ENCODE peak calls at places on chromosomes 7 and 10, in five cellular contexts. One of them, this sample, is unnamed.

GRCh38 chr10:34494012-34494411 is 321.1 kb downstream of the PARD3 start:
- DNase-seq in esophagus squamous epithelium: no peak
- DNase-seq in adrenal gland: no peak
- DNase-seq in uterus: no peak
- DNase-seq in transverse colon: no peak
- DNase-seq in this sample: no peak

GRCh38 chr7:146709628-146710027 is 593.0 kb downstream of the CNTNAP2 start:
- DNase-seq in esophagus squamous epithelium: no peak
- DNase-seq in adrenal gland: no peak
- DNase-seq in uterus: no peak
- DNase-seq in transverse colon: no peak
- DNase-seq in this sample: no peak

GRCh38 chr10:79243211-79244067 is 103.8 kb upstream of the PPIF start:
- DNase-seq in esophagus squamous epithelium: no peak
- DNase-seq in adrenal gland: peak; percentile 53
- DNase-seq in uterus: no peak
- DNase-seq in transverse colon: peak; percentile 63
- DNase-seq in this sample: no peak

GRCh38 chr7:135685306-135686084 is 23.2 kb downstream of the STMP1 start:
- DNase-seq in esophagus squamous epithelium: no peak
- DNase-seq in adrenal gland: no peak
- DNase-seq in uterus: no peak
- DNase-seq in transverse colon: no peak
- DNase-seq in this sample: no peak

GRCh38 chr7:36071605-36072004 is 81.4 kb upstream of the EEPD1 start:
- DNase-seq in esophagus squamous epithelium: no peak
- DNase-seq in adrenal gland: no peak
- DNase-seq in uterus: no peak
- DNase-seq in transverse colon: no peak
- DNase-seq in this sample: no peak

GRCh38 chr10:11284291-11285085 is 266.8 kb downstream of the CELF2 start:
- DNase-seq in esophagus squamous epithelium: no peak
- DNase-seq in adrenal gland: no peak
- DNase-seq in uterus: no peak
- DNase-seq in transverse colon: no peak
- DNase-seq in this sample: peak; percentile 76

GRCh38 chr10:31322647-31323046 is 3.6 kb downstream of the ZEB1 start:
- DNase-seq in esophagus squamous epithelium: no peak
- DNase-seq in adrenal gland: no peak
- DNase-seq in uterus: no peak
- DNase-seq in transverse colon: no peak
- DNase-seq in this sample: no peak

GRCh38 chr10:126066491-126066890 is 170.1 kb downstream of the FANK1 start:
- DNase-seq in esophagus squamous epithelium: no peak
- DNase-seq in adrenal gland: no peak
- DNase-seq in uterus: no peak
- DNase-seq in transverse colon: no peak
- DNase-seq in this sample: no peak

GRCh38 chr7:104499975-104500374 is 171.6 kb downstream of the LHFPL3 start:
- DNase-seq in esophagus squamous epithelium: no peak
- DNase-seq in adrenal gland: no peak
- DNase-seq in uterus: no peak
- DNase-seq in transverse colon: no peak
- DNase-seq in this sample: no peak

GRCh38 chr7:20896996-20897395 is 110.3 kb upstream of the SP8 start:
- DNase-seq in esophagus squamous epithelium: no peak
- DNase-seq in adrenal gland: no peak
- DNase-seq in uterus: no peak
- DNase-seq in transverse colon: no peak
- DNase-seq in this sample: no peak

GRCh38 chr10:5404188-5405041 is at the start of gene TUBAL3:
- DNase-seq in esophagus squamous epithelium: no peak
- DNase-seq in adrenal gland: no peak
- DNase-seq in uterus: no peak
- DNase-seq in transverse colon: peak; percentile 63
- DNase-seq in this sample: no peak

GRCh38 chr7:136555933-136556332 is 312.5 kb upstream of the CHRM2 start:
- DNase-seq in esophagus squamous epithelium: no peak
- DNase-seq in adrenal gland: no peak
- DNase-seq in uterus: no peak
- DNase-seq in transverse colon: no peak
- DNase-seq in this sample: no peak

GRCh38 chr10:95260397-95260881 is 30.4 kb downstream of the PDLIM1 start:
- DNase-seq in esophagus squamous epithelium: no peak
- DNase-seq in adrenal gland: no peak
- DNase-seq in uterus: no peak
- DNase-seq in transverse colon: no peak
- DNase-seq in this sample: no peak

GRCh38 chr10:124298891-124299290 is 119.8 kb downstream of the OAT start:
- DNase-seq in esophagus squamous epithelium: no peak
- DNase-seq in adrenal gland: no peak
- DNase-seq in uterus: no peak
- DNase-seq in transverse colon: no peak
- DNase-seq in this sample: peak; percentile 74

GRCh38 chr10:76303682-76304316 is 872.4 kb downstream of the LRMDA start:
- DNase-seq in esophagus squamous epithelium: no peak
- DNase-seq in adrenal gland: peak; percentile 38
- DNase-seq in uterus: peak; percentile 82
- DNase-seq in transverse colon: peak; percentile 63
- DNase-seq in this sample: peak; percentile 57

GRCh38 chr7:16564909-16565426 is 38.3 kb downstream of the LRRC72 start:
- DNase-seq in esophagus squamous epithelium: no peak
- DNase-seq in adrenal gland: no peak
- DNase-seq in uterus: no peak
- DNase-seq in transverse colon: no peak
- DNase-seq in this sample: no peak

GRCh38 chr10:63628526-63629362 is 107.5 kb downstream of the REEP3 start:
- DNase-seq in esophagus squamous epithelium: no peak
- DNase-seq in adrenal gland: peak; percentile 63
- DNase-seq in uterus: peak; percentile 70
- DNase-seq in transverse colon: peak; percentile 68
- DNase-seq in this sample: peak; percentile 65
- TF ChIP-seq POLR2A in esophagus squamous epithelium: no peak
- TF ChIP-seq POLR2A in adrenal gland: peak; percentile 13
- TF ChIP-seq POLR2A in uterus: no peak
- TF ChIP-seq POLR2A in transverse colon: no peak
- TF ChIP-seq POLR2A in this sample: no peak

GRCh38 chr7:87342231-87342630 is 3.2 kb upstream of the CROT start:
- DNase-seq in esophagus squamous epithelium: no peak
- DNase-seq in adrenal gland: no peak
- DNase-seq in uterus: no peak
- DNase-seq in transverse colon: no peak
- DNase-seq in this sample: no peak

GRCh38 chr7:87345962-87346371 is 503 bp downstream of the CROT start:
- DNase-seq in esophagus squamous epithelium: no peak
- DNase-seq in adrenal gland: no peak
- DNase-seq in uterus: no peak
- DNase-seq in transverse colon: no peak
- DNase-seq in this sample: no peak

GRCh38 chr7:87345166-87345927 is at the start of gene CROT:
- DNase-seq in esophagus squamous epithelium: peak; percentile 78
- DNase-seq in adrenal gland: peak; percentile 96
- DNase-seq in uterus: peak; percentile 95
- DNase-seq in transverse colon: peak; percentile 98
- DNase-seq in this sample: peak; percentile 96

GRCh38 chr7:87347207-87347606 is 1.7 kb downstream of the CROT start:
- DNase-seq in esophagus squamous epithelium: no peak
- DNase-seq in adrenal gland: no peak
- DNase-seq in uterus: no peak
- DNase-seq in transverse colon: no peak
- DNase-seq in this sample: no peak

DNA sequence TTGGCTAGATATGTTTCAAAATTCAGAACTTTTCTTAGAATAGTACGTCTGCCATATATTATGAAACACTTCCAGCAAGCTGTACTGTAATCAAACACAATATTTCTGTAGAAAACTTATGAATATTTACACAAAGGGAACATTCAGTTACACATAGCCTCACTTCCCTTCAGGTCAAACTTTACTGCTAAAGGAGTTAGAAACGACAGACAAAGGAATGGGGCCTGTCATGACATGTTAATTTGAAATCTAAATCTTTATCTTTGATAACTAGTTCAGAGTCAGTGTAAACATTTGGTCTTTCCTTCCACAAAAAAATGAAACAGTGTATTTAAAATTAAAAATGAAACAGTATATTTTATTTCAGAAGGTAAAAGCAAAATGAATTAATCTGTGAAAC is 1.0 kb upstream of the CROT start:
- DNase-seq in esophagus squamous epithelium: no peak
- DNase-seq in adrenal gland: no peak
- DNase-seq in uterus: no peak
- DNase-seq in transverse colon: no peak
- DNase-seq in this sample: no peak
- H3K4me3 ChIP-seq in esophagus squamous epithelium: peak overlapping the region; percentile 45
- H3K4me3 ChIP-seq in adrenal gland: no peak overlapping the region
- H3K4me3 ChIP-seq in uterus: peak overlapping the region; percentile 60
- H3K4me3 ChIP-seq in transverse colon: peak overlapping the region; percentile 64
- H3K4me3 ChIP-seq in this sample: no peak overlapping the region

GRCh38 chr7:111872837-111873646 is 310.8 kb upstream of the IMMP2L start:
- DNase-seq in esophagus squamous epithelium: no peak
- DNase-seq in adrenal gland: no peak
- DNase-seq in uterus: no peak
- DNase-seq in transverse colon: no peak
- DNase-seq in this sample: no peak
- TF ChIP-seq CTCF in esophagus squamous epithelium: no peak
- TF ChIP-seq CTCF in adrenal gland: no peak
- TF ChIP-seq CTCF in uterus: no peak
- TF ChIP-seq CTCF in transverse colon: no peak
- TF ChIP-seq CTCF in this sample: no peak

DNA sequence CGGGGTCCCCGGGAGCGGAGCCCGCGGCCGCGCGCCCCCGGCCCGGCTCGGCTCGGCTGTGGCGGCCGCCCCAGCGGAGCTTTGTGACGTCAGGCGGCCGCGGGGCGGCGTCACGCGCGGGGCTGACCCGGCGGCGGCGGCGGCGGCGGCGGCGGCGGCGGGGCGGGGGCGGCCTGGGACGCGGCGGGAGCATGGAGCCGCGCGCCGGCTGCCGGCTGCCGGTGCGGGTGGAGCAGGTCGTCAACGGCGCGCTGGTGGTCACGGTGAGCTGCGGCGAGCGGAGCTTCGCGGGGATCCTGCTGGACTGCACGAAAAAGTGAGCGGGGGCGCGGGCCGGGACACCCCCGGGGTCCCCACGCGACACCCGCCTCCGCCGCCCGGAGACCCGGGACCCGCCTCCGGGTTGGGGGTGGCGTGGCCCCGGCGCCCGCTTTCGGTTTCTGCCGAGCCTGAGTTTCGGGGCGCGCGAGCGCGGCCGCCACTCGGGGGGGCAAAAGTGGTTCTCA is at the start of gene PWWP2B:
- DNase-seq in esophagus squamous epithelium: no peak
- DNase-seq in adrenal gland: peak; percentile 74
- DNase-seq in uterus: peak; percentile 43
- DNase-seq in transverse colon: peak; percentile 72
- DNase-seq in this sample: no peak
- TF ChIP-seq POLR2A in esophagus squamous epithelium: peak; percentile 54
- TF ChIP-seq POLR2A in adrenal gland: peak; percentile 58
- TF ChIP-seq POLR2A in uterus: peak; percentile 50
- TF ChIP-seq POLR2A in transverse colon: peak; percentile 61
- TF ChIP-seq POLR2A in this sample: no peak

This sample was measured in lower leg skin.